ENCODE peak calls at places on chromosome 20, in five cellular contexts. Y, C, W, I and Q are unnamed samples.

GRCh38 chr20:16107172-16107870 is 465.9 kb downstream of the KIF16B start:
- DNase-seq in W (no peak), Y (no peak), I (no peak), C (no peak), Q (no peak)

GRCh38 chr20:58236612-58237317 is 8.3 kb upstream of the ANKRD60 start:
- DNase-seq in Y (peak), I (peak), C (peak), W (peak), Q (peak)

GRCh38 chr20:57614490-57615471 is 5.4 kb downstream of the ZBP1 start:
- DNase-seq in C (no peak), W (no peak), Y (no peak), I (no peak), Q (no peak)

GRCh38 chr20:51749674-51750036 is 18.5 kb downstream of the ATP9A start:
- DNase-seq in Y (no peak), I (peak), W (peak), C (peak), Q (peak)

GRCh38 chr20:51469578-51470520 is 72.7 kb downstream of the NFATC2 start:
- DNase-seq in W (no peak), Y (no peak), I (no peak), C (no peak), Q (no peak)

GRCh38 chr20:14342910-14343309 is 5.5 kb upstream of the FLRT3 start:
- DNase-seq in I (no peak), C (no peak), W (no peak), Y (no peak), Q (no peak)

GRCh38 chr20:64121586-64121985 is 14.2 kb upstream of the NPBWR2 start:
- DNase-seq in Y (no peak), W (no peak), I (no peak), C (no peak), Q (no peak)

GRCh38 chr20:33964431-33964830 is 29.3 kb upstream of the RALY start:
- DNase-seq in W (no peak), Y (no peak), I (no peak), C (no peak), Q (no peak)

GRCh38 chr20:23069073-23069472 is 17.1 kb downstream of the CD93 start:
- DNase-seq in C (no peak), I (no peak), Y (no peak), W (no peak), Q (no peak)